ENCODE peak calls at places on chromosomes 3 and 15, in six cellular contexts. R is CD4-positive, CD25-positive, alpha-beta regulatory T cell; X is upper lobe of right lung; S is HCT116; Y is endodermal cell; O is keratinocyte. D is an unnamed sample. For H3K27me3, the result is how much of the 10 kb centered on the place peaks cover.

GRCh38 chr15:42461261-42461660 is 29.7 kb downstream of the ZNF106 start:
- DNase-seq in R (no peak), X (no peak), S (no peak), Y (no peak), O (no peak), D (no peak)

GRCh38 chr3:119690043-119690656 is 12.7 kb upstream of the CFAP91 start:
- DNase-seq in R (no peak), X (no peak), S (no peak), Y (no peak), O (no peak), D (peak)

GRCh38 chr3:3127432-3128010 is 781 bp downstream of the TRNT1 start:
- DNase-seq in R (peak), X (no peak), S (no peak), Y (peak), O (no peak), D (no peak)

GRCh38 chr3:30750967-30751366 is 143.5 kb downstream of the GADL1 start:
- DNase-seq in R (no peak), X (no peak), S (no peak), Y (peak), O (no peak), D (no peak)

GRCh38 chr3:54538346-54538745 is 389.5 kb downstream of the LRTM1 start:
- DNase-seq in R (no peak), X (no peak), S (no peak), Y (peak), O (no peak), D (no peak)

GRCh38 chr3:53965291-53965690 is 73.6 kb upstream of the SELENOK start:
- DNase-seq in R (no peak), X (no peak), S (no peak), Y (no peak), O (no peak), D (no peak)

GRCh38 chr3:28745436-28745835 is 396.8 kb upstream of the AZI2 start:
- DNase-seq in R (no peak), X (no peak), S (no peak), Y (no peak), O (peak), D (no peak)

GRCh38 chr3:11717768-11718581 is 74.3 kb upstream of the VGLL4 start:
- DNase-seq in R (peak), X (no peak), S (no peak), Y (no peak), O (no peak), D (peak)

GRCh38 chr3:187484547-187485325 is 116.6 kb downstream of the RTP4 start:
- DNase-seq in R (no peak), X (no peak), S (no peak), Y (peak), O (no peak), D (no peak)

DNA sequence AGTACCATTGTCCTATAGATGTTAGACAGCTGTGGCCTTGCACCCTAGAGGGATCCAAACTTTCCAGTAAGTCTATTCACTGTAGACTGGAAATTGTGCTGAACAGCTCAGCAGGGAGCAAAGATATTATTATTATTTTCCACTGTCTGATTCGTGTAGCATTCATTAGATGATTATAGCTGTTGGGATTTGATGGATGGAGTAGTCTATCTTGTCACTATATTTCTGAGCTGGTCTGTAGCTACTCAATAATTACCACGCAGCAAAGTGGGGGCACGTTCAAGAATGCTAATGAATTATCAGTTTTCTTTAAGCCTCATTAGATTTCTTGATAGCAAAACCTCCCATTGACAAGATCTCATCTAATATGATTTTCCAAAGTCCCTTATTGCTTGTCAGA is 113.2 kb downstream of the RTP4 start:
- DNase-seq in R (no peak), X (no peak), S (no peak), Y (no peak), O (no peak), D (no peak)
- H3K27ac ChIP-seq in R (no peak), X (no peak), S (no peak), Y (no peak), O (no peak), D (no peak)

DNA sequence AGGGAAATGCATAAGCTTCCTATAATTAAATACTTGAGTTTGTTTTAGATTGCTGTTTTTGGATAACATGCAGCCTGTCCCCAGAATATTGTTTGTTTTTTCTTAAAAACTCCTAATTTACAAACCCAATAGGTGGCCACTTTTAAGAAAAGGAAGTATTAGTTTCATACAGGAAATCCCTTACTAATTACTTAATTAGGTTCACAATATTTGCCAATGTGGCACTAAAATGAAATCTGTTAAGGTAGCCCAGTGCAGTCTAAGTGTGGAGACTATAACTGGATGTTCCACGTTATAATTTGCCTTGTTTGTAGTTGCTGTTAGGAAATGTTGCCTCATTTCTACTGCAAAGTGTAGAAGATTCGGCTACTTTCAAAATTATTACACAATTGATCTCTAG is 195.8 kb downstream of the BBX start:
- DNase-seq in R (no peak), X (no peak), S (no peak), Y (no peak), O (no peak), D (no peak)
- H3K27me3 ChIP-seq in R (under half), X (under half), S (under half), Y (under half), O (under half), D (under half)

GRCh38 chr3:192571197-192571791 is 156.0 kb downstream of the FGF12 start:
- DNase-seq in R (peak), X (peak), S (no peak), Y (no peak), O (no peak), D (peak)
- H3K4me3 ChIP-seq in R (no peak), X (peak), S (no peak), Y (no peak), O (peak), D (peak)

GRCh38 chr15:75138016-75138999 is 63.4 kb upstream of the C15orf39 start:
- DNase-seq in R (no peak), X (no peak), S (no peak), Y (peak), O (no peak), D (peak)

GRCh38 chr15:75142499-75142898 is 59.2 kb upstream of the C15orf39 start:
- DNase-seq in R (no peak), X (no peak), S (no peak), Y (no peak), O (no peak), D (no peak)

GRCh38 chr15:75143738-75144334 is 57.8 kb upstream of the C15orf39 start:
- DNase-seq in R (no peak), X (no peak), S (no peak), Y (no peak), O (no peak), D (no peak)

GRCh38 chr15:75136758-75137157 is 64.9 kb upstream of the C15orf39 start:
- DNase-seq in R (no peak), X (no peak), S (no peak), Y (peak), O (no peak), D (no peak)

DNA sequence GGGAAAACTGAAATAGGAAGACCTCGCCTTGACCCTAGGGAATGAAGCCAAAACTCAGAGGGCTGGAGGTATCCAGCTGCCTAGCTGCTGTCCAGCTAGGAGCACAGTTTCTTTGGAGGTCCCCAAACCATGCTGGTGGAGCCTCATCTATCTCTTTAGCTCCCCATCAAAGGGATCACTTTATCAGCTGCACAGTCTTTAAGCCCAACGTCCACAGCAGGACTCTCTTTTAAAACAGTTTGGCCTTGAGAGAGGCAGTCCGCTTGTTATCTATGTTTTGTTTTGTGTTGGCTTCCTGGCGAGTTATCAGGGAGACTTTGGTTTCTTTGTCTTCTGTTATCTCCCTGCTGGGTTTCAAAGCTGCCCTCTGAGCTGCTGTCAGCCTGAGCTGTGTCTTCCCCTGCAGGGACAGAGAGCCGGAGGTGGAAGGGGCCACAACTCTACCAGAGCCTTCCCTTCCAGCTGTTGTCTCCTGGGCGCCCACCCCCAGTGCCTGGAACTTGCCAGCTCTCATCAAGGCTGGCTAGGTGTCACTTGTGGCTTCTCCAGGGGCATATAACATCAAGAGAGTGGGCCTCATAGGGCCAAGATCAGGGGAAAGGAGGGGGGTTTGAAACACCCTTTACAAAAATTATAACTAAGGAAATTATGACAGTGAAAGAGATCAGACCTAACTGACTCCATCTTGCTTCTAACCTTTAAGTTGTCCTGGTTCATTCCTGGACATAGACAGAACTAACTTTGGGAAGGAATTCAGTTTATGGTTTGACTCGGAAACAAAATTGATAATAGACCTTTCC is 61.4 kb upstream of the C15orf39 start:
- DNase-seq in R (no peak), X (no peak), S (no peak), Y (peak), O (no peak), D (no peak)
- H3K27ac ChIP-seq in R (no peak), X (no peak), S (no peak), Y (no peak), O (no peak), D (no peak)

GRCh38 chr15:55241895-55242294 is 45.2 kb upstream of the RSL24D1 start:
- DNase-seq in R (no peak), X (no peak), S (no peak), Y (no peak), O (no peak), D (peak)
- H3K27me3 ChIP-seq in R (under half), X (under half), S (under half), Y (under half), O (under half), D (under half)

GRCh38 chr3:150806436-150806835 is 43.5 kb upstream of the SIAH2 start:
- DNase-seq in R (no peak), X (no peak), S (no peak), Y (peak), O (no peak), D (no peak)
- H3K4me3 ChIP-seq in R (no peak), X (no peak), S (no peak), Y (no peak), O (no peak), D (no peak)

GRCh38 chr3:186971578-186971977 is 41.3 kb downstream of the ST6GAL1 start:
- DNase-seq in R (no peak), X (no peak), S (no peak), Y (no peak), O (no peak), D (no peak)
- H3K27ac ChIP-seq in R (no peak), X (peak), S (no peak), Y (no peak), O (no peak), D (no peak)

DNA sequence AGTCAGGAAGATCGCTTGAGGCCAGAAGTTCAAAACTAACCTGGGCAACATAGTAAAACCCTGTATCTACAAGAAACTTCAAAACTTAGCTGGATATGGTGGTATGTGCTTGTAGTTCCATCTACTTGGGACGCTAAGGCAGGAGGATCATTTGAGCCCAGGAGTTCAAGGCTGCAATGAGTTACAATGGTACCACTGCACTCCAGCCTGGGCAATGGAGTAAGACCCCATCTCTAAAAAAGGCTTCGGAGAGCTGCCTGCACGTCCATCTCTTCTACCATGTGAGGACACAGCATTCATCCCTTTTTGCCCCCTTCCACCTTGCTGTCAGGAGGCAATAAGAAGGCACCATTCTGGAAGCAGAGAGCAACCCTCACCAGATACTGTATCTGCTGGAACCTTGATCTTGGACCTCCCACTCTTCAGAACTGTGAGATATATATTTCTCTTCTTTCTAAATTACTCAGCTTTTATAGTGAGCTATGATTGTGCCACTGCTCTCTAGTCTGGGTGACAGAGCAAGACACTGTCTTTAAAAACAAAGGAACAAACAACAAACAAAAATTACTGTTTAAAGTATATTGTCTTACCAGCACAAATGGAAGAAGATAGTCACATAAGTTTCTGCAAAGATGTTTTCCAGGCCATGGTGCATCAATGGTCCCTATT is 4.2 kb upstream of the BTLA start:
- DNase-seq in R (no peak), X (no peak), S (no peak), Y (no peak), O (no peak), D (no peak)
- H3K27me3 ChIP-seq in R (under half), X (under half), S (under half), Y (under half), O (under half), D (under half)